ENCODE peak calls at places on chromosomes 7 and 10, in nine cellular contexts. L, A, C, O, R, S, Q, K and U are unnamed samples.

GRCh38 chr7:107172318-107173032 is 3.7 kb downstream of the HBP1 start:
- DNase-seq in L (no peak), A (no peak), C (no peak), O (no peak), R (no peak), S (no peak), Q (no peak), K (no peak), U (no peak)

GRCh38 chr7:127844707-127845331 is 186.4 kb downstream of the LRRC4 start:
- DNase-seq in L (peak), A (peak), C (peak), O (no peak), R (no peak), S (no peak), Q (no peak), K (peak), U (peak)

GRCh38 chr7:135801045-135801693 is 52.6 kb upstream of the FAM180A start:
- DNase-seq in L (no peak), A (peak), C (peak), O (peak), R (peak), S (no peak), Q (no peak), K (peak), U (peak)

GRCh38 chr7:3264693-3265339 is 36.2 kb upstream of the SDK1 start:
- DNase-seq in L (no peak), A (no peak), C (peak), O (no peak), R (no peak), S (no peak), Q (no peak), K (no peak), U (no peak)

GRCh38 chr7:124765401-124766352 is at the start of gene GPR37:
- DNase-seq in L (peak), A (peak), C (peak), O (peak), R (peak), S (peak), Q (peak), K (peak), U (peak)

GRCh38 chr7:80095545-80095944 is 39.1 kb upstream of the GNAI1 start:
- DNase-seq in L (no peak), A (no peak), C (no peak), O (peak), R (peak), S (no peak), Q (no peak), K (peak), U (peak)

GRCh38 chr10:47311900-47312662 is 10.2 kb upstream of the GDF2 start:
- DNase-seq in L (peak), A (peak), C (peak), O (peak), R (peak), S (peak), Q (peak), K (peak), U (peak)

GRCh38 chr10:50322075-50322474 is 70.8 kb upstream of the ASAH2 start:
- DNase-seq in L (no peak), A (no peak), C (no peak), O (no peak), R (no peak), S (no peak), Q (no peak), K (peak), U (peak)

GRCh38 chr7:21370283-21370982 is 57.5 kb upstream of the SP4 start:
- DNase-seq in L (no peak), A (no peak), C (no peak), O (no peak), R (no peak), S (no peak), Q (no peak), K (no peak), U (no peak)

GRCh38 chr10:98465866-98466265 is 19.1 kb upstream of the HPS1 start:
- DNase-seq in L (no peak), A (no peak), C (no peak), O (no peak), R (no peak), S (no peak), Q (no peak), K (no peak), U (no peak)

GRCh38 chr10:132664407-132664806 is 121.5 kb downstream of the NKX6-2 start:
- DNase-seq in L (no peak), A (no peak), C (no peak), O (no peak), R (no peak), S (no peak), Q (peak), K (no peak), U (peak)

GRCh38 chr10:87960230-87960629 is 96.8 kb downstream of the PTEN start:
- DNase-seq in L (no peak), A (no peak), C (no peak), O (no peak), R (no peak), S (no peak), Q (no peak), K (peak), U (peak)

GRCh38 chr7:100476903-100477870 is 1.8 kb downstream of the TSC22D4 start:
- DNase-seq in L (no peak), A (peak), C (no peak), O (no peak), R (no peak), S (no peak), Q (no peak), K (no peak), U (no peak)

GRCh38 chr10:78829570-78829969 is 239.2 kb upstream of the ZMIZ1 start:
- DNase-seq in L (no peak), A (no peak), C (no peak), O (no peak), R (no peak), S (no peak), Q (no peak), K (peak), U (no peak)

GRCh38 chr10:112185959-112186358 is 2.4 kb upstream of the GPAM start:
- DNase-seq in L (no peak), A (no peak), C (no peak), O (no peak), R (no peak), S (no peak), Q (no peak), K (no peak), U (no peak)

GRCh38 chr7:43385856-43386255 is 197.1 kb upstream of the STK17A start:
- DNase-seq in L (no peak), A (no peak), C (no peak), O (peak), R (no peak), S (no peak), Q (no peak), K (peak), U (peak)

GRCh38 chr10:98438715-98439114 is 8.0 kb downstream of the HPS1 start:
- DNase-seq in L (no peak), A (no peak), C (no peak), O (no peak), R (no peak), S (no peak), Q (no peak), K (no peak), U (no peak)